ENCODE peak calls at places on chromosomes 12 and 14, in ten cellular contexts. Z is COLO829; L is HEK293T; M is stimulated activated CD4-positive, alpha-beta T cell treated with anti-CD3 and anti-CD28 coated beads, Interleukin-1b, Interleukin-23, amount 100 ng/mL, for 1 hour; A is glomerular endothelial cell; J is germinal center; T is astrocyte of the spinal cord; I is lower lobe of right lung; Q is non-pigmented ciliary epithelial cell; W is HFFc6. D is an unnamed sample.

GRCh38 chr14:28653521-28653920 is 113.1 kb upstream of the FOXG1 start:
- DNase-seq in Z (no peak), L (no peak), M (no peak), A (no peak), J (no peak), T (peak), I (no peak), Q (no peak), W (no peak), D (no peak)

GRCh38 chr12:131386781-131387180 is 324.1 kb upstream of the SFSWAP start:
- DNase-seq in Z (no peak), L (no peak), M (no peak), A (no peak), J (no peak), T (no peak), I (no peak), Q (no peak), W (no peak), D (no peak)

GRCh38 chr14:103808403-103809001 is 38.9 kb downstream of the PPP1R13B start:
- DNase-seq in Z (no peak), L (peak), M (peak), A (peak), J (peak), T (peak), I (peak), Q (peak), W (peak), D (peak)

GRCh38 chr12:39467432-39467870 is 24.5 kb upstream of the KIF21A start:
- DNase-seq in Z (no peak), L (no peak), M (no peak), A (no peak), J (no peak), T (peak), I (no peak), Q (no peak), W (no peak), D (no peak)

GRCh38 chr14:31357279-31357678 is 63.1 kb downstream of the HEATR5A start:
- DNase-seq in Z (no peak), L (no peak), M (no peak), A (no peak), J (no peak), T (no peak), I (no peak), Q (no peak), W (peak), D (no peak)

GRCh38 chr14:59918824-59919581 is 941 bp upstream of the LRRC9 start:
- DNase-seq in Z (peak), L (peak), M (no peak), A (no peak), J (peak), T (peak), I (peak), Q (no peak), W (peak), D (peak)

GRCh38 chr14:89469210-89470198 is 52.5 kb upstream of the FOXN3 start:
- DNase-seq in Z (no peak), L (no peak), M (no peak), A (no peak), J (no peak), T (no peak), I (no peak), Q (no peak), W (no peak), D (no peak)

GRCh38 chr12:47896633-47897032 is 8.2 kb downstream of the VDR start:
- DNase-seq in Z (peak), L (no peak), M (no peak), A (no peak), J (no peak), T (no peak), I (no peak), Q (no peak), W (no peak), D (no peak)

D was measured in cerebellum.